ENCODE peak calls at places on chromosomes 11 and 22, in four cellular contexts. V, M, X and Y are unnamed samples.

GRCh38 chr11:34281256-34281655 is 76.6 kb downstream of the ABTB2 start:
- DNase-seq in V (no peak), X (no peak), M (no peak), Y (no peak)

GRCh38 chr22:44737414-44738346 is 14.7 kb upstream of the ARHGAP8 start:
- DNase-seq in M (no peak), X (no peak), V (no peak), Y (no peak)

GRCh38 chr22:49340406-49340805 is 487.3 kb downstream of the BRD1 start:
- DNase-seq in X (no peak), V (no peak), M (no peak), Y (no peak)

GRCh38 chr22:23216331-23217170 is 36.2 kb downstream of the BCR start:
- DNase-seq in M (no peak), X (peak), V (no peak), Y (no peak)

GRCh38 chr22:42919199-42919598 is 62.1 kb upstream of the ARFGAP3 start:
- DNase-seq in M (no peak), X (no peak), V (no peak), Y (no peak)

GRCh38 chr11:128334311-128335044 is 252.9 kb downstream of the ETS1 start:
- DNase-seq in M (peak), V (no peak), X (no peak), Y (no peak)

GRCh38 chr22:39952347-39952746 is 7.8 kb upstream of the TMA7B start:
- DNase-seq in M (no peak), V (no peak), X (no peak), Y (no peak)

GRCh38 chr11:2990617-2991476 is 1.3 kb downstream of the NAP1L4 start:
- DNase-seq in M (no peak), V (no peak), X (no peak), Y (no peak)

GRCh38 chr11:128719556-128719824 is 25.6 kb downstream of the FLI1 start:
- DNase-seq in V (no peak), M (no peak), X (no peak), Y (no peak)

GRCh38 chr11:65500262-65501004 is 1.6 kb downstream of the MALAT1 start:
- DNase-seq in V (no peak), X (no peak), M (peak), Y (peak)

GRCh38 chr11:125401746-125402145 is 94.3 kb downstream of the FEZ1 start:
- DNase-seq in V (no peak), X (no peak), M (peak), Y (no peak)

GRCh38 chr11:78615724-78616123 is 41.1 kb upstream of the NARS2 start:
- DNase-seq in M (peak), V (no peak), X (no peak), Y (no peak)